ENCODE peak calls at places on chromosomes 5 and 9, in five cellular contexts. H is K562, V is HepG2, U is GM12878, C is H1. A is an unnamed sample.

GRCh38 chr9:136348691-136349090 is 14.9 kb downstream of the DNLZ start:
- DNase-seq in H (no peak), V (no peak), U (no peak), C (no peak), A (no peak)

GRCh38 chr9:12785251-12785880 is 10.5 kb downstream of the LURAP1L start:
- DNase-seq in H (no peak), V (no peak), U (no peak), C (no peak), A (no peak)

GRCh38 chr5:52007230-52007858 is 624.1 kb downstream of the ISL1 start:
- DNase-seq in H (no peak), V (peak), U (no peak), C (no peak), A (no peak)

GRCh38 chr9:92048924-92049625 is 66.1 kb downstream of the SPTLC1 start:
- DNase-seq in H (no peak), V (no peak), U (no peak), C (no peak), A (peak)

GRCh38 chr9:110141118-110141797 is 66.7 kb downstream of the C9orf152 start:
- DNase-seq in H (no peak), V (no peak), U (no peak), C (no peak), A (no peak)

GRCh38 chr5:52896524-52897237 is 92.5 kb upstream of the ITGA2 start:
- DNase-seq in H (no peak), V (no peak), U (no peak), C (no peak), A (no peak)

GRCh38 chr9:87280421-87280820 is 217.2 kb upstream of the DAPK1 start:
- DNase-seq in H (no peak), V (no peak), U (no peak), C (no peak), A (no peak)

GRCh38 chr9:33455952-33456351 is 8.6 kb upstream of the AQP3 start:
- DNase-seq in H (no peak), V (no peak), U (no peak), C (no peak), A (no peak)

GRCh38 chr9:91362212-91362611 is 494 bp upstream of the AUH start:
- DNase-seq in H (no peak), V (no peak), U (no peak), C (no peak), A (no peak)

GRCh38 chr5:128644863-128645262 is 106.8 kb upstream of the FBN2 start:
- DNase-seq in H (no peak), V (no peak), U (no peak), C (no peak), A (no peak)

GRCh38 chr5:176995896-176996767 is 10.4 kb downstream of the UIMC1 start:
- DNase-seq in H (no peak), V (no peak), U (peak), C (no peak), A (no peak)

GRCh38 chr5:175444060-175444904 is at the start of gene DRD1:
- DNase-seq in H (peak), V (no peak), U (no peak), C (no peak), A (peak)

GRCh38 chr5:169607882-169608281 is 24.3 kb downstream of the SPDL1 start:
- DNase-seq in H (no peak), V (no peak), U (no peak), C (no peak), A (no peak)

DNA sequence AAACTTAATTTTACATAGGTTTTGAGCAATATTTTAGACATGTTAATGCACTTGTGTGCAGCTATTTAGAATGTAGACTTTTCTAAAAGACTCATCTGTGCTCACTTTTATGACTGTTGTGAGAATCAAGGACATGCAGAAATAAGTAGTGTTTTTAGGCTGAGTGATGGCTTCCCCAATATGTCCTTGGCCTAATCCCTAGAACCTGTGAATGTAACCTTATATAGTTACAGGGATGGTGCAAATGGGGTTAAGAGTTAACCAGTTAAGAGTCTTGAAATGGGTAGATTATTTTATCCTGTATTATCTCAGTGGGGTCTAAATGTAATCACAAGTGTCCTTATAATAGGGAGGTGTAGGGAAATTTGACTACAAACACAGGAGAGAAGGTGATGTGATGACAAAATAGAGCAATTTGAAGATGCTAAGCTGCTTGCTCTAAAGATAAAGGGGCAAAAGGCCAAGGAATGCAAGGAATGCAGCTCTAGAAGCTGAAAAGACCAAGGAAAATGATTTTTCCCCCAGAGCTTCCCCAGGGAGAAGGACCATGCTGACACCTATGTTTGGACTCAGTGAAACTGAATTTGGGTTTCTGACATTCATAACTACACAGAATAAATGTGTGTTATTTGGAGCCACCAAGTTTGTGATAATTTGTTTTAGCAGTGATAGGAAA is 298.0 kb upstream of the PAPPA start:
- DNase-seq in H (no peak), V (no peak), U (no peak), C (no peak), A (no peak)
- TF ChIP-seq SP1 in H (no peak), V (no peak), U (no peak), C (peak), A (no peak)

DNA sequence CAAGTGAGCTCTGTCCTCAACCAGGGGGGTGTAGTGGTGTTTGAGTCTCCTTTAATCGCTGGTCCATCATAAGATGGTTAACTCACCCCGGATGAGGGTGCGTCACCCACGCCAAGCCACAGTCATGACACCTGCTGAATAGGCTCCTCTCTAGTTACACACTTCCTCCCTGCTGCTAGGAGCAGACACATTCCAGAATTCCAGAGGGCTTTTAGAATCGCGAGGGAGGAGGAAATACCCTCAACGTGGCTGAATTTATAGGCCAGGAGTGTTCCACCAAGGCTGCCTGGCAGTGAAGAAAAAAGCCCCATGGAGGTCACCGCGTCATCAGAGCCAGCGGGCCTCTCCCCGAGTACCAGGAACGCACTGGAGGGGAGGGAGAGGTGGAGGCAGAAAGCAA is 5.1 kb downstream of the GLRX start:
- DNase-seq in H (no peak), V (no peak), U (no peak), C (no peak), A (no peak)
- TF ChIP-seq ATF2 in H (no peak), V (no peak), U (no peak), C (no peak), A (no peak)

GRCh38 chr9:27440888-27441740 is 83.0 kb upstream of the IFNK start:
- DNase-seq in H (no peak), V (no peak), U (no peak), C (no peak), A (no peak)

GRCh38 chr9:27441741-27442070 is 82.4 kb upstream of the IFNK start:
- DNase-seq in H (no peak), V (no peak), U (peak), C (no peak), A (no peak)

GRCh38 chr9:27433599-27434325 is 90.3 kb upstream of the IFNK start:
- DNase-seq in H (no peak), V (no peak), U (no peak), C (no peak), A (no peak)

GRCh38 chr9:27436234-27436633 is 87.9 kb upstream of the IFNK start:
- DNase-seq in H (no peak), V (peak), U (no peak), C (no peak), A (no peak)

DNA sequence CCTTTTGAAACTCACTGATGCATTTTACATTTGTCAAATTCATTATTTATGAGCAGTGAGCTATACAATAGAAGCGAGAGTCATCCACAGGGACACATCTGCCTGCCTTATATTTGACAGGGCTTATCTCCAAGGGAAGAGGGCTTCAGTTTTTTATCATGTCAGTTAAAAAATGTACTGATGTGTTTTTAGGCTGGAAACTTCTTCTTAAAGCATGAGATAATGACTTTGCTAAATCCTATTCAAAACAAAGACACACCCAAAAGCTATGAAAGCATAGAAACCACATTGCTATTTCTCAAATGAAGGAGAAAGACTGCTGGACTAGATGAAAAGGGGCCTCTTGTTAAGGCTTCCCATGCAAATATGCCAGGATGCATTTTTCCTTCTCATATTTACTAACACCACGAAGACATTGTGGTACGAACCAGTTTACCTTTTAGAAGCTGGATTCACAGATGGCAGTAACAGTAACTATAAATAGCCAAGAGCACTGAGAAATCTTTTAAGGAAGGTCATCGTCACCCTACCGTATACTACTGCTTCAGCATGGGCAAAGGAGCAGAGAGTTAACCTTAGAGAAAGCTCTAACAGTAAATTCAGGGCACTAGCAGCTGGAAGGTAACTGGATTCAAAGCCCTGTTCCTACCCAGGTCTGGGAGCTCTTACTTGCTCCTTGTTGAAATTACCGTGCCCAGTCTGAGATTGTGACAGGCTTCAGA is 86.3 kb upstream of the IFNK start:
- DNase-seq in H (no peak), V (no peak), U (no peak), C (no peak), A (no peak)
- TF ChIP-seq SP1 in H (no peak), V (no peak), U (no peak), C (no peak), A (no peak)

DNA sequence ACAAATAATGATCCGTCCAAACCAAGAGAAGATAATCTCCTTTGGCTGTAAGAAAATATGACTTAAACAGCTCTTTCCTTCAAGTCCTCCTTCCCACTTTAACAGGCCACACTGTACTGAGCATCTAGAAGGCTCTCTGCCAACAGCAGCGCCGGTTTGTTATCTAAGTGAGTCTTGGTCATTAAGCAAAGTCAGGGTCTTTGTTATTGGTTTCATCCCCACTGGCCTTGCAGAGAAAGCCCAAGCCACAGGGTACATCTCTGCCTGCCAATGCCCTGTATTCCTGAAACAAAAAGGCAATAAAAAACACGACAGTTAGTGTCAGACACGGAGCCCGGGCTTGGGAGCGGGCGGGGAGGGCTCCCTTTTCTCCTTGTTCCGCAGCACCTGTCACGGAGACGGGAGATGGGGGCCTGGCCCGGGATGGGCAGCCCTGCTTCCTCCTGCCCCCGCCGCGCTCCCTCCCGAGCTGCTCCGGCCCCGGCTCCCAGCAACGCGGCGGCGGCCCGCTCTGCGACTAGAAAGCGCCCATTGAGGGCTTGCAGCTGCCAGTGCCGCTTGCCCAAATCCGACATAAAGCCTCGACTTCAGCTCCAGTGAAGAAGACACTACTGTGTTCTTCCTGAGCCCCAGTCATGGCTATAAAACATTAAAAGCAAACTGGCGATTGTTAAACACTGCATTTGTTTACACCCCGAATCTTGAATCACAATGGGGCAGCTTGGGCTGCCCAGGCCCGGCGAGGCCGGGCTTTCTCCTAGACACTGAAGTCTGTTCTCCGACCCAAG is 28.1 kb upstream of the PIK3R1 start:
- DNase-seq in H (no peak), V (no peak), U (no peak), C (peak), A (peak)
- TF ChIP-seq ATF2 in H (no peak), V (no peak), U (no peak), C (no peak), A (no peak)

GRCh38 chr5:179680014-179680779 is 637 bp downstream of the CBY3 start:
- DNase-seq in H (no peak), V (peak), U (no peak), C (no peak), A (no peak)

GRCh38 chr5:179678238-179679013 is 2.4 kb downstream of the CBY3 start:
- DNase-seq in H (peak), V (peak), U (peak), C (peak), A (peak)

GRCh38 chr5:179680780-179681411 is at the start of gene CBY3:
- DNase-seq in H (peak), V (peak), U (no peak), C (no peak), A (no peak)

GRCh38 chr5:179679014-179679674 is 1.7 kb downstream of the CBY3 start:
- DNase-seq in H (peak), V (no peak), U (no peak), C (peak), A (peak)
- TF ChIP-seq SP1 in H (no peak), V (no peak), U (no peak), C (no peak), A (peak)

GRCh38 chr5:137695651-137696428 is 40.0 kb downstream of the KLHL3 start:
- DNase-seq in H (no peak), V (no peak), U (no peak), C (no peak), A (peak)

GRCh38 chr5:137696481-137696880 is 39.4 kb downstream of the KLHL3 start:
- DNase-seq in H (no peak), V (no peak), U (no peak), C (no peak), A (no peak)

GRCh38 chr5:137689306-137689705 is 46.6 kb downstream of the KLHL3 start:
- DNase-seq in H (no peak), V (no peak), U (no peak), C (no peak), A (no peak)

GRCh38 chr5:137693951-137694721 is 41.8 kb downstream of the KLHL3 start:
- DNase-seq in H (no peak), V (no peak), U (no peak), C (no peak), A (no peak)

GRCh38 chr5:137693307-137693950 is 42.5 kb downstream of the KLHL3 start:
- DNase-seq in H (no peak), V (no peak), U (no peak), C (no peak), A (no peak)
- TF ChIP-seq ATF2 in H (no peak), V (no peak), U (no peak), C (no peak), A (no peak)

GRCh38 chr5:35869705-35870277 is 13.1 kb downstream of the IL7R start:
- DNase-seq in H (no peak), V (no peak), U (no peak), C (no peak), A (no peak)
- TF ChIP-seq SP1 in H (no peak), V (no peak), U (no peak), C (no peak), A (no peak)

A was measured in WTC11.